ENCODE peak calls at places on chromosomes 2 and 18, in nine cellular contexts. Q is foreskin fibroblast; F is CD8-positive, alpha-beta T cell; G is GM20000; W is body of pancreas; J is fibroblast of pulmonary artery; N is colonic mucosa; P is CD4-positive, alpha-beta T cell; H is endodermal cell. M is an unnamed sample.

GRCh38 chr2:68431316-68431972 is 35.6 kb downstream of the FBXO48 start:
- DNase-seq in H (no peak), N (no peak), F (no peak), J (no peak), W (no peak), Q (no peak), P (no peak), G (no peak), M (no peak)

GRCh38 chr2:234286118-234286598 is 210.7 kb downstream of the ARL4C start:
- DNase-seq in Q (peak), P (no peak), F (no peak), H (no peak), J (peak), N (no peak), G (no peak), W (no peak), M (no peak)

GRCh38 chr18:6885992-6886823 is 156.7 kb downstream of the ARHGAP28 start:
- DNase-seq in N (peak), W (peak), G (peak), P (no peak), J (peak), H (peak), F (no peak), Q (peak), M (no peak)

GRCh38 chr18:79980585-79980984 is 7.8 kb downstream of the TXNL4A start:
- DNase-seq in G (no peak), Q (no peak), F (no peak), N (no peak), W (no peak), J (no peak), P (no peak), H (no peak), M (no peak)

GRCh38 chr2:215843579-215843978 is 169.8 kb downstream of the MREG start:
- DNase-seq in H (no peak), W (peak), P (no peak), Q (peak), G (no peak), N (no peak), F (no peak), J (peak), M (no peak)

GRCh38 chr2:162118166-162119031 is 33.6 kb downstream of the GCG start:
- DNase-seq in W (no peak), H (no peak), N (no peak), J (peak), G (no peak), Q (peak), P (no peak), F (no peak), M (no peak)

GRCh38 chr2:20314562-20315521 is 35.8 kb downstream of the PUM2 start:
- DNase-seq in W (no peak), J (peak), P (no peak), F (no peak), G (no peak), H (no peak), N (no peak), Q (no peak), M (no peak)

GRCh38 chr2:238231251-238231793 is 8.5 kb downstream of the HES6 start:
- DNase-seq in N (peak), G (peak), P (peak), Q (peak), H (peak), J (peak), F (peak), W (peak), M (no peak)

GRCh38 chr2:111904726-111905476 is 6.5 kb downstream of the MERTK start:
- DNase-seq in H (peak), Q (no peak), F (no peak), P (no peak), J (no peak), W (no peak), G (no peak), N (no peak), M (no peak)

GRCh38 chr18:12921178-12921577 is 26.6 kb upstream of the SEH1L start:
- DNase-seq in G (peak), P (no peak), J (no peak), W (no peak), N (no peak), H (no peak), Q (no peak), F (peak), M (no peak)
- TF ChIP-seq CTCF in G (no peak), P (no peak), J (no peak), W (no peak), N (no peak), H (no peak), Q (no peak), F (no peak), M (no peak)

GRCh38 chr2:185274718-185275484 is 463.7 kb upstream of the FSIP2 start:
- DNase-seq in J (no peak), N (no peak), Q (no peak), F (no peak), W (no peak), H (no peak), P (no peak), G (no peak), M (no peak)

GRCh38 chr2:185284696-185285095 is 453.9 kb upstream of the FSIP2 start:
- DNase-seq in W (no peak), P (no peak), G (no peak), Q (no peak), N (no peak), F (no peak), J (no peak), H (no peak), M (no peak)

DNA sequence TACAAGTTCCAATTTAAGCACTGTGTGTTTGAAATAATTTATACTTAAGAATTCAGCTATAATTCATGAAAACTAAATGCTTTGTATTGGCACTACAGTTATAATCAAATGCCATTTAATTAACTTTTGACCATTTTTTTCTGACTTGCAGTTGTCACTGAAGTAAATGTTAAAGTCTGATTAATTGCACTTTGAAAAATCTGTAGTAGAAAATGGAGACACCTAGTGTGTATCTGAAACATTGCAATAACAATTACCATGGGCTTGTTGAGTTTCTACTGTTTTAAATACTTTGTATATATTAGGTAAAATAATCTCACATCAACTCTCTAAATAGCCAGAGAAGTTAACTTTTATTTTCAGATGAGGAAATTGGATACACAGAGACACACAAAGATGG is 458.6 kb upstream of the FSIP2 start:
- DNase-seq in H (no peak), G (peak), F (no peak), Q (no peak), N (no peak), J (peak), P (no peak), W (no peak), M (no peak)
- TF ChIP-seq CTCF in H (peak), G (no peak), F (no peak), Q (peak), N (no peak), J (peak), P (no peak), W (peak), M (peak)

DNA sequence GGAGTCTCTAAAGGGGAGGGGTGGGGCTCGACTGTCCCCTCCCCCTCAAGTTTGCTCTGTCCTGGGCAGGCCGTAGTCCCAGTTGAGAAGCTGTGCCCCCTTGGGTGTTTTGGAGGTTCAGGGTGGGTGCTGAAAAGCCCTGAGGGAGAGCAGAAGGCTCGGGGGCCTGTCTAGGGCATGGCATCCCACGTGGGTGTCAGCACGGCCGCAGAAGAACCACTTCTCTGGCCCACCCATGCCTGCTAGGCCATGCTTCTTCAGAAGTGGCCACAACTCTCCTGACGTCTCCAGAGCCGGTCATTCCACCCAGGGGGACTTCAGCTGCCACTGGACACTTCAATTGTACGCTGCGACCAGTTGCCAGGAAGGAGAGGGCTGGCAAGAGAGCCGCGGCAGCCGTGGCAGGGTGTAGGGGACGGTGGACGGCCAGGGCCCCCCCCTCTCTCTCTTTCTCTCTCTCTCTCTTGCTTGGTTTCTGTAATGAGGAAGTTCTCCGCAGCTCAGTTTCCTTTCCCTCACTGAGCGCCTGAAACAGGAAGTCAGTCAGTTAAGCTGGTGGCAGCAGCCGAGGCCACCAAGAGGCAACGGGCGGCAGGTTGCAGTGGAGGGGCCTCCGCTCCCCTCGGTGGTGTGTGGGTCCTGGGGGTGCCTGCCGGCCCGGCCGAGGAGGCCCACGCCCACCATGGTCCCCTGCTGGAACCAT is at the start of gene INPP5D:
- DNase-seq in P (peak), J (no peak), H (no peak), Q (no peak), N (peak), G (peak), W (peak), F (peak), M (no peak)
- TF ChIP-seq CTCF in P (no peak), J (no peak), H (no peak), Q (no peak), N (no peak), G (no peak), W (no peak), F (no peak), M (no peak)

DNA sequence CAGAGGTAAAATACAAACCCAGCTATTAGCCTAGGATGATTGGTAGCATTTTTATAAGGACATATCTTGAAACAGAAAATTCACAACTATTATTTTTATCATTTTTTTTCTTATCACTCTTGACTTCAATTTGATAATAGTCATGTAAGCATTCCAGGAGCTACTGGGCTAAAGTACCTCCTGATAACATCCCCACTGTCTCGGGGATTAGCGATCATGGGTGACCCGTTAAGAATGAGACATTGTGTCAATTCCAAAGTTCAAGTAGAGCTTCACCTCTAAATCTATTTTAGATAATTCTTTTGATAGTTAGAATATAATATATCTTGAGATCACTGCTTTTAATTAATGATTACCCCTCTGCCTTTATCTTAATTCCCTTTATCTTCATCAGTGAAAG is 1204.5 kb upstream of the CHAC2 start:
- DNase-seq in G (no peak), Q (no peak), W (no peak), F (no peak), N (no peak), H (no peak), P (no peak), J (no peak), M (no peak)
- TF ChIP-seq CTCF in G (no peak), Q (no peak), W (no peak), F (no peak), N (no peak), H (no peak), P (no peak), J (no peak), M (no peak)

GRCh38 chr2:27085670-27086089 is 892 bp upstream of the KHK start:
- DNase-seq in H (peak), J (peak), Q (peak), N (peak), P (no peak), W (peak), G (peak), F (no peak), M (no peak)
- TF ChIP-seq CTCF in H (peak), J (peak), Q (peak), N (peak), P (no peak), W (peak), G (peak), F (no peak), M (peak)

DNA sequence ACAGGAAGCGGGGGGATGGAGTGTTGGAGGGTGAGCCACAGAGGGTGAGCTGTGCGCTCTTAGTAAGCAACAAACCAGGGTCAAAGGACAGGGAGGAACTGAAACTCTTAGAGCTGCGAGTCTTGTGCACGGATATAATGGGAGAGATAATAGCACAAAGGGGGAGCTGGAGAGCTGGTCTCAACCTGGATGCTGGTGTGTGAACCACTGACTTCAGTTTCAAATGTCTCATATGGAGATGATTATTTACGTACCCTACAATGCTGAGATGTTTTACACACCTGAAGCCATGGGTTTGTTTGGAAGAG is 35.9 kb downstream of the PTGR3 start:
- DNase-seq in G (peak), H (peak), W (no peak), F (no peak), N (no peak), J (peak), Q (no peak), P (no peak), M (no peak)
- TF ChIP-seq CTCF in G (peak), H (peak), W (peak), F (no peak), N (no peak), J (no peak), Q (no peak), P (no peak), M (no peak)

GRCh38 chr18:69367104-69367503 is 33.6 kb upstream of the DOK6 start:
- DNase-seq in F (no peak), P (no peak), W (no peak), Q (no peak), J (no peak), N (no peak), H (no peak), G (no peak), M (no peak)

DNA sequence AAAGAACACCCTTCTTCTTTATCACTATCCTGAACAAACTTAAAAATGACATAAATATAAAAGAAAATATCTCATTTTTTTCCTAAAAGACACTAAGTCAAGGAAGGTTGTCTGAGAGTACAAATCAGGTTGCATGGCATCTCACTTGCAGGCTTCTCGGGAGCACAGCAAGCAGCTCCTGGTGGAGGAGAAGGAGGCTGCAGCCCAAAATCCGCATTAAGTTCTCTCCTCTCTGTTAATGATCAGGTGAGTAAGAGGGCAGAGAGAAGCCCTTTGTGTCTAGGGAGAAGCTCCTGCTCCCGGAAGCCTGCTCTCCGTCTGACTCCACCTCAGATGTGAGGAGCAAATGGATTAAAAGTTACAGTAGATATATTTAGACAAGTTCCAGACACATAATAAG is 35.0 kb upstream of the DOK6 start:
- DNase-seq in W (no peak), P (no peak), G (no peak), F (no peak), N (no peak), Q (no peak), J (no peak), H (peak), M (no peak)
- TF ChIP-seq CTCF in W (no peak), P (no peak), G (no peak), F (no peak), N (no peak), Q (no peak), J (no peak), H (peak), M (no peak)